ENCODE peak calls at places on chromosome 9, in six cellular contexts. I, X, A, C, D and F are unnamed samples.

GRCh38 chr9:129422843-129423700 is 197.8 kb downstream of the C9orf50 start:
- DNase-seq in I (peak), D (no peak), A (no peak), X (no peak), C (no peak), F (no peak)

GRCh38 chr9:91775011-91775707 is 174.9 kb downstream of the ROR2 start:
- DNase-seq in X (peak), C (peak), I (peak), A (peak), D (peak), F (peak)

GRCh38 chr9:2601785-2602378 is 19.7 kb upstream of the VLDLR start:
- DNase-seq in D (no peak), I (no peak), X (no peak), C (no peak), A (no peak), F (no peak)

GRCh38 chr9:83962165-83962564 is 17.9 kb downstream of the HNRNPK start:
- DNase-seq in C (no peak), A (no peak), X (no peak), D (no peak), I (no peak), F (no peak)

GRCh38 chr9:93216072-93216364 is 32.1 kb downstream of the WNK2 start:
- DNase-seq in D (no peak), X (no peak), C (no peak), I (no peak), A (no peak), F (no peak)

GRCh38 chr9:36876056-36876455 is 158.0 kb downstream of the PAX5 start:
- DNase-seq in C (no peak), I (no peak), A (no peak), X (no peak), D (no peak), F (no peak)

GRCh38 chr9:128946945-128947422 is 419 bp downstream of the DOLK start:
- DNase-seq in I (peak), X (no peak), D (no peak), A (no peak), C (no peak), F (peak)

GRCh38 chr9:99465231-99465891 is 243.3 kb downstream of the SEC61B start:
- DNase-seq in D (no peak), A (no peak), C (no peak), I (no peak), X (no peak), F (no peak)

GRCh38 chr9:70402213-70402612 is 12.2 kb downstream of the KLF9 start:
- DNase-seq in I (no peak), X (no peak), C (no peak), D (no peak), A (no peak), F (no peak)

GRCh38 chr9:16335788-16336580 is 534.5 kb downstream of the BNC2 start:
- DNase-seq in X (no peak), I (peak), D (peak), C (no peak), A (no peak), F (peak)

GRCh38 chr9:137077758-137078693 is 709 bp downstream of the UAP1L1 start:
- DNase-seq in D (no peak), C (no peak), I (no peak), A (no peak), X (peak), F (peak)

GRCh38 chr9:6194934-6195333 is 20.7 kb upstream of the IL33 start:
- DNase-seq in C (no peak), X (no peak), I (no peak), A (no peak), D (no peak), F (no peak)

GRCh38 chr9:131001990-131002389 is 7.0 kb upstream of the LAMC3 start:
- DNase-seq in C (no peak), X (no peak), I (no peak), D (no peak), A (no peak), F (no peak)

GRCh38 chr9:98374385-98375051 is 119.1 kb upstream of the TBC1D2 start:
- DNase-seq in X (no peak), C (no peak), A (no peak), I (peak), D (no peak), F (no peak)

GRCh38 chr9:134317431-134318414 is 8.5 kb upstream of the RXRA start:
- DNase-seq in C (no peak), X (no peak), D (peak), I (no peak), A (no peak), F (no peak)

GRCh38 chr9:130606887-130607582 is 27.7 kb downstream of the FUBP3 start:
- DNase-seq in I (peak), A (no peak), D (no peak), X (no peak), C (no peak), F (no peak)

GRCh38 chr9:123933401-123933800 is 3.5 kb upstream of the DENND1A start:
- DNase-seq in I (peak), D (no peak), A (no peak), X (no peak), C (no peak), F (no peak)

GRCh38 chr9:37215456-37216229 is 95.3 kb downstream of the ZCCHC7 start:
- DNase-seq in A (no peak), C (no peak), D (no peak), I (peak), X (no peak), F (no peak)

GRCh38 chr9:17856995-17857394 is 278.1 kb downstream of the SH3GL2 start:
- DNase-seq in I (no peak), A (no peak), D (no peak), X (no peak), C (no peak), F (no peak)

GRCh38 chr9:78354980-78355379 is 58.1 kb downstream of the PSAT1 start:
- DNase-seq in X (no peak), A (no peak), D (no peak), I (no peak), C (no peak), F (no peak)

GRCh38 chr9:84513473-84513872 is 156.1 kb upstream of the NTRK2 start:
- DNase-seq in D (no peak), I (no peak), C (no peak), X (no peak), A (no peak), F (no peak)

GRCh38 chr9:133968966-133969617 is 23.0 kb downstream of the VAV2 start:
- DNase-seq in I (no peak), D (peak), X (no peak), C (no peak), A (no peak), F (no peak)

GRCh38 chr9:120715331-120715924 is 1.2 kb upstream of the MEGF9 start:
- DNase-seq in A (no peak), D (peak), I (peak), C (no peak), X (no peak), F (no peak)

GRCh38 chr9:70778568-70778967 is 342.9 kb downstream of the TRPM3 start:
- DNase-seq in X (no peak), C (no peak), I (no peak), A (no peak), D (no peak), F (no peak)

GRCh38 chr9:99006979-99007378 is 63.3 kb downstream of the COL15A1 start:
- DNase-seq in A (no peak), D (no peak), X (no peak), C (no peak), I (no peak), F (no peak)